ENCODE peak calls at places on chromosomes 5 and 9, in four cellular contexts. B is MM.1S, Y is fibroblast of mammary gland, Q is astrocyte of the cerebellum. V is an unnamed sample.

GRCh38 chr9:119844431-119844830 is 475.2 kb upstream of the BRINP1 start:
- DNase-seq in B (no peak), Y (no peak), Q (no peak), V (no peak)

GRCh38 chr5:74034738-74035137 is 408.7 kb downstream of the ARHGEF28 start:
- DNase-seq in B (no peak), Y (peak; percentile 93), Q (peak; percentile 56), V (no peak)

GRCh38 chr9:123425836-123426365 is 69.9 kb downstream of the CRB2 start:
- DNase-seq in B (no peak), Y (no peak), Q (no peak), V (no peak)

GRCh38 chr9:20692554-20692953 is 8.5 kb downstream of the FOCAD start:
- DNase-seq in B (no peak), Y (no peak), Q (no peak), V (no peak)

GRCh38 chr5:127833999-127834953 is 131.1 kb downstream of the CCDC192 start:
- DNase-seq in B (no peak), Y (peak; percentile 8), Q (no peak), V (no peak)

GRCh38 chr5:129541648-129542251 is 81.7 kb downstream of the ADAMTS19 start:
- DNase-seq in B (peak; percentile 62), Y (peak; percentile 63), Q (peak; percentile 4), V (peak; percentile 47)

GRCh38 chr5:14109041-14109747 is 33.9 kb upstream of the TRIO start:
- DNase-seq in B (no peak), Y (peak; percentile 97), Q (peak; percentile 32), V (no peak)

GRCh38 chr5:78665519-78665918 is 16.9 kb upstream of the LHFPL2 start:
- DNase-seq in B (no peak), Y (no peak), Q (no peak), V (peak; percentile 68)

GRCh38 chr5:82345108-82345507 is 67.0 kb upstream of the RPS23 start:
- DNase-seq in B (no peak), Y (no peak), Q (no peak), V (no peak)

GRCh38 chr5:143772621-143773020 is 39.3 kb upstream of the HMHB1 start:
- DNase-seq in B (no peak), Y (no peak), Q (no peak), V (no peak)

GRCh38 chr5:170475269-170476000 is 28.4 kb upstream of the KCNIP1 start:
- DNase-seq in B (no peak), Y (peak; percentile 25), Q (peak; percentile 5), V (no peak)

GRCh38 chr5:155512302-155512701 is 498.7 kb downstream of the KIF4B start:
- DNase-seq in B (no peak), Y (no peak), Q (no peak), V (no peak)

GRCh38 chr5:1020461-1020961 is 11.9 kb downstream of the NKD2 start:
- DNase-seq in B (no peak), Y (no peak), Q (no peak), V (no peak)

GRCh38 chr5:141186897-141187512 is at the start of gene PCDHB9:
- DNase-seq in B (peak; percentile 69), Y (peak; percentile 16), Q (no peak), V (peak; percentile 24)

GRCh38 chr9:76451234-76451633 is 7.7 kb upstream of the GCNT1 start:
- DNase-seq in B (no peak), Y (peak; percentile 95), Q (peak; percentile 51), V (no peak)

GRCh38 chr5:141515141-141515540 is 26.3 kb downstream of the PCDHGC5 start:
- DNase-seq in B (no peak), Y (no peak), Q (no peak), V (no peak)

GRCh38 chr9:129861447-129861827 is 26.2 kb downstream of the USP20 start:
- DNase-seq in B (no peak), Y (no peak), Q (no peak), V (no peak)

GRCh38 chr9:78972303-78973002 is 599.3 kb upstream of the TLE4 start:
- DNase-seq in B (peak; percentile 75), Y (no peak), Q (no peak), V (no peak)

GRCh38 chr5:18765304-18765703 is 1131.0 kb downstream of the TAF11L14 start:
- DNase-seq in B (no peak), Y (no peak), Q (no peak), V (no peak)

GRCh38 chr9:132970306-132971062 is 8.0 kb upstream of the GFI1B start:
- DNase-seq in B (no peak), Y (no peak), Q (no peak), V (no peak)

GRCh38 chr5:110062246-110062645 is 372.5 kb downstream of the MAN2A1 start:
- DNase-seq in B (no peak), Y (no peak), Q (no peak), V (no peak)

GRCh38 chr5:36530249-36530648 is 76.2 kb upstream of the SLC1A3 start:
- DNase-seq in B (no peak), Y (no peak), Q (peak; percentile 54), V (no peak)

GRCh38 chr5:1500411-1501091 is 23.2 kb downstream of the LPCAT1 start:
- DNase-seq in B (no peak), Y (peak; percentile 44), Q (no peak), V (no peak)

GRCh38 chr9:128275198-128276007 is at the start of gene GOLGA2:
- DNase-seq in B (no peak), Y (peak; percentile 66), Q (no peak), V (no peak)

GRCh38 chr9:73780916-73781315 is 629.3 kb downstream of the ANXA1 start:
- DNase-seq in B (no peak), Y (peak; percentile 98), Q (peak; percentile 97), V (no peak)

GRCh38 chr9:116337015-116337414 is 183.4 kb downstream of the PAPPA start:
- DNase-seq in B (no peak), Y (peak; percentile 48), Q (peak; percentile 27), V (no peak)

GRCh38 chr9:98584059-98584458 is 124.7 kb downstream of the GABBR2 start:
- DNase-seq in B (no peak), Y (no peak), Q (no peak), V (no peak)

GRCh38 chr5:34624711-34625110 is 31.4 kb upstream of the RAI14 start:
- DNase-seq in B (no peak), Y (no peak), Q (no peak), V (no peak)

GRCh38 chr9:127366594-127366993 is 30.4 kb upstream of the SLC2A8 start:
- DNase-seq in B (no peak), Y (no peak), Q (no peak), V (no peak)

GRCh38 chr5:127645300-127645726 is 3.6 kb upstream of the CTXN3 start:
- DNase-seq in B (no peak), Y (no peak), Q (no peak), V (no peak)

GRCh38 chr5:101431201-101431600 is 528.1 kb upstream of the ST8SIA4 start:
- DNase-seq in B (no peak), Y (no peak), Q (no peak), V (no peak)

GRCh38 chr5:106306313-106307028 is 1364.3 kb downstream of the EFNA5 start:
- DNase-seq in B (no peak), Y (no peak), Q (no peak), V (no peak)

GRCh38 chr5:149617760-149618306 is 36.5 kb downstream of the ARHGEF37 start:
- DNase-seq in B (no peak), Y (no peak), Q (no peak), V (no peak)

GRCh38 chr5:108696951-108697715 is 50.6 kb upstream of the FER start:
- DNase-seq in B (no peak), Y (no peak), Q (no peak), V (no peak)

GRCh38 chr9:137138701-137139467 is at the start of gene GRIN1:
- DNase-seq in B (no peak), Y (no peak), Q (no peak), V (no peak)
- H3K4me3 ChIP-seq in B (no peak within 1 kb of the TSS), Y (no peak within 1 kb of the TSS), Q (no peak within 1 kb of the TSS), V (no peak within 1 kb of the TSS)

GRCh38 chr5:158117467-158118165 is 258.7 kb upstream of the CLINT1 start:
- DNase-seq in B (no peak), Y (peak; percentile 97), Q (no peak), V (no peak)
- H3K4me3 ChIP-seq in B (no peak overlapping the region), Y (no peak overlapping the region), Q (no peak overlapping the region), V (no peak overlapping the region)

GRCh38 chr5:77400645-77401044 is 91.5 kb downstream of the WDR41 start:
- DNase-seq in B (no peak), Y (peak; percentile 27), Q (no peak), V (no peak)
- H3K4me3 ChIP-seq in B (no peak overlapping the region), Y (no peak overlapping the region), Q (no peak overlapping the region), V (no peak overlapping the region)

GRCh38 chr9:87812375-87813118 is 70.1 kb upstream of the SPATA31E1 start:
- DNase-seq in B (no peak), Y (peak; percentile 89), Q (no peak), V (no peak)
- H3K4me3 ChIP-seq in B (no peak overlapping the region), Y (no peak overlapping the region), Q (no peak overlapping the region), V (no peak overlapping the region)

GRCh38 chr9:37198831-37199230 is 78.5 kb downstream of the ZCCHC7 start:
- DNase-seq in B (peak; percentile 35), Y (no peak), Q (no peak), V (no peak)

GRCh38 chr9:37201581-37201980 is 81.2 kb downstream of the ZCCHC7 start:
- DNase-seq in B (no peak), Y (no peak), Q (no peak), V (peak; percentile 47)

GRCh38 chr9:37198034-37198718 is 77.8 kb downstream of the ZCCHC7 start:
- DNase-seq in B (no peak), Y (no peak), Q (no peak), V (no peak)

GRCh38 chr9:37202091-37202490 is 81.7 kb downstream of the ZCCHC7 start:
- DNase-seq in B (no peak), Y (no peak), Q (no peak), V (no peak)

DNA sequence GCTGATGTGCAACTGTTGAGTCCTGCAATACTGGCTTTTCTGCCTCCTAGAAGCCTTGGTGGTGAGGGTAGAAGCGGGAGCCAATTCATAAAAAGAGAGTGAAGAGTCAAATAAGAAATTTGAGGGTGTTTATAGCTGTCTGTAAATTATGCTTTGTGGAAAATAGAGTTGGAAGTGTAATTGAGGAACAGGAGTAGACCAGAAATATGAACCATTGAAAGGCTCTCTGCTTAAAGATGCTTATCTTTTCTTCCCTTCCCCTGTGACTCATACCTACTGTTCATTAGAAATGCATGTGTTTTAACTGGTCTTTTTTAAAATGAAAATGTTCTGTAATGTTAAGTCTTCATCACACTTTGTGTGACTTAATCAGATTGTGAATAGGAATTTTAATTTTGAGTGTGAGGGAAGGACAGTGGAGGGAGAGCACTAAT is 80.2 kb downstream of the ZCCHC7 start:
- DNase-seq in B (no peak), Y (peak; percentile 35), Q (peak; percentile 15), V (no peak)
- H3K4me3 ChIP-seq in B (no peak overlapping the region), Y (no peak overlapping the region), Q (no peak overlapping the region), V (no peak overlapping the region)

V was measured in Jurkat, Clone E6-1.